ENCODE peak calls at places on chromosomes 11 and 22, in four cellular contexts. A, Q, W and U are unnamed samples.

GRCh38 chr11:44575288-44575672 is 9.8 kb downstream of the CD82 start:
- DNase-seq in A (no peak), Q (no peak), W (no peak), U (no peak)

GRCh38 chr11:18650859-18651557 is 16.9 kb upstream of the SPTY2D1 start:
- DNase-seq in A (peak), Q (no peak), W (no peak), U (peak)

GRCh38 chr22:20569059-20570058 is 61.9 kb downstream of the MED15 start:
- DNase-seq in A (peak), Q (peak), W (no peak), U (no peak)

GRCh38 chr11:116980136-116980793 is 118.0 kb downstream of the SIK3 start:
- DNase-seq in A (no peak), Q (no peak), W (no peak), U (no peak)

GRCh38 chr11:59545179-59546020 is 34.1 kb downstream of the OR4D9 start:
- DNase-seq in A (no peak), Q (no peak), W (no peak), U (no peak)

GRCh38 chr22:49462795-49463194 is 364.9 kb downstream of the BRD1 start:
- DNase-seq in A (no peak), Q (no peak), W (no peak), U (no peak)

GRCh38 chr11:111733655-111734088 is 32.5 kb downstream of the PPP2R1B start:
- DNase-seq in A (no peak), Q (no peak), W (no peak), U (no peak)

GRCh38 chr22:50150161-50151129 is 20.1 kb upstream of the PANX2 start:
- DNase-seq in A (no peak), Q (no peak), W (no peak), U (no peak)

GRCh38 chr11:33713162-33713913 is 12.7 kb upstream of the C11orf91 start:
- DNase-seq in A (no peak), Q (no peak), W (no peak), U (no peak)

GRCh38 chr22:27572267-27572666 is 229.3 kb downstream of the MN1 start:
- DNase-seq in A (no peak), Q (no peak), W (no peak), U (no peak)

GRCh38 chr11:26844963-26845362 is 123.1 kb upstream of the SLC5A12 start:
- DNase-seq in A (no peak), Q (no peak), W (no peak), U (no peak)

GRCh38 chr11:43919852-43920597 is 22.4 kb upstream of the C11orf96 start:
- DNase-seq in A (peak), Q (no peak), W (no peak), U (no peak)

GRCh38 chr11:61598886-61599868 is 18.3 kb upstream of the SYT7 start:
- DNase-seq in A (no peak), Q (no peak), W (no peak), U (no peak)

GRCh38 chr11:72901374-72901773 is 87.2 kb downstream of the ATG16L2 start:
- DNase-seq in A (no peak), Q (no peak), W (no peak), U (no peak)

GRCh38 chr11:117197516-117198456 is 1.4 kb upstream of the TAGLN start:
- DNase-seq in A (no peak), Q (no peak), W (no peak), U (no peak)

GRCh38 chr11:119322921-119323531 is 6.1 kb upstream of the MCAM start:
- DNase-seq in A (no peak), Q (no peak), W (no peak), U (no peak)

GRCh38 chr11:35717043-35717442 is 54.5 kb downstream of the TRIM44 start:
- DNase-seq in A (no peak), Q (no peak), W (no peak), U (no peak)

GRCh38 chr11:103893366-103893765 is 143.1 kb upstream of the DDI1 start:
- DNase-seq in A (no peak), Q (no peak), W (no peak), U (no peak)

GRCh38 chr11:76035020-76035419 is 171.3 kb downstream of the WNT11 start:
- DNase-seq in A (no peak), Q (no peak), W (no peak), U (no peak)

GRCh38 chr22:37232140-37232998 is 11.7 kb downstream of the RAC2 start:
- DNase-seq in A (no peak), Q (no peak), W (no peak), U (no peak)

GRCh38 chr11:14577835-14578529 is 57.8 kb upstream of the PSMA1 start:
- DNase-seq in A (no peak), Q (no peak), W (no peak), U (no peak)

GRCh38 chr22:23888615-23889401 is 5.4 kb upstream of the MIF start:
- DNase-seq in A (no peak), Q (no peak), W (no peak), U (no peak)

GRCh38 chr11:57237204-57237681 is at the start of gene APLNR:
- DNase-seq in A (no peak), Q (no peak), W (no peak), U (no peak)

GRCh38 chr11:76747428-76747979 is 35.7 kb upstream of the TSKU start:
- DNase-seq in A (no peak), Q (no peak), W (no peak), U (no peak)

GRCh38 chr11:47130541-47130940 is 46.1 kb downstream of the ARFGAP2 start:
- DNase-seq in A (no peak), Q (no peak), W (peak), U (peak)

GRCh38 chr11:11944444-11944843 is 64.0 kb downstream of the DKK3 start:
- DNase-seq in A (no peak), Q (no peak), W (no peak), U (no peak)

GRCh38 chr11:134322553-134322952 is 9.2 kb upstream of the GLB1L2 start:
- DNase-seq in A (no peak), Q (no peak), W (no peak), U (no peak)

GRCh38 chr11:71078482-71078881 is 173.9 kb downstream of the SHANK2 start:
- DNase-seq in A (no peak), Q (no peak), W (no peak), U (peak)

GRCh38 chr22:37273126-37273845 is 9.0 kb upstream of the CYTH4 start:
- DNase-seq in A (peak), Q (no peak), W (no peak), U (no peak)

GRCh38 chr11:128367573-128367972 is 219.8 kb downstream of the ETS1 start:
- DNase-seq in A (no peak), Q (no peak), W (no peak), U (no peak)

GRCh38 chr11:92941676-92942571 is 27.5 kb upstream of the MTNR1B start:
- DNase-seq in A (no peak), Q (no peak), W (no peak), U (no peak)

GRCh38 chr11:43738600-43739409 is 58.3 kb downstream of the HSD17B12 start:
- DNase-seq in A (peak), Q (peak), W (peak), U (no peak)

GRCh38 chr11:12436266-12436665 is 58.9 kb downstream of the PARVA start:
- DNase-seq in A (no peak), Q (no peak), W (no peak), U (no peak)

GRCh38 chr11:26247340-26247739 is 84.6 kb upstream of the ANO3 start:
- DNase-seq in A (no peak), Q (no peak), W (no peak), U (no peak)

GRCh38 chr11:131689049-131689925 is 318.9 kb downstream of the NTM start:
- DNase-seq in A (no peak), Q (no peak), W (no peak), U (no peak)

GRCh38 chr11:70296681-70297080 is 26.2 kb downstream of the PPFIA1 start:
- DNase-seq in A (no peak), Q (no peak), W (no peak), U (no peak)

GRCh38 chr11:132402056-132402684 is 1031.8 kb downstream of the NTM start:
- DNase-seq in A (peak), Q (peak), W (peak), U (peak)

GRCh38 chr11:57499413-57499982 is 16.0 kb downstream of the SLC43A1 start:
- DNase-seq in A (peak), Q (peak), W (peak), U (peak)

GRCh38 chr22:49140921-49141680 is 686.6 kb downstream of the BRD1 start:
- DNase-seq in A (no peak), Q (no peak), W (no peak), U (no peak)

GRCh38 chr11:85682330-85683305 is 3.4 kb downstream of the CCDC89 start:
- DNase-seq in A (peak), Q (no peak), W (peak), U (peak)